ENCODE peak calls at places on chromosomes 2 and 18, in five cellular contexts. P is RWPE1; I is foreskin fibroblast; Q is non-pigmented ciliary epithelial cell; C is stimulated activated CD4-positive, alpha-beta T cell treated with anti-CD3 and anti-CD28 coated beads, Interleukin-1b, Interleukin-23, amount 100 ng/mL, for 24 hours. H is an unnamed sample.

GRCh38 chr18:22826726-22827125 is 106.4 kb upstream of the RBBP8 start:
- DNase-seq in P (peak; percentile 83), I (no peak), Q (no peak), C (no peak), H (no peak)

GRCh38 chr2:120986898-120987650 is 251.4 kb downstream of the GLI2 start:
- DNase-seq in P (no peak), I (no peak), Q (no peak), C (no peak), H (no peak)

GRCh38 chr2:170396799-170397459 is 219.0 kb downstream of the MYO3B start:
- DNase-seq in P (peak; percentile 55), I (peak; percentile 35), Q (no peak), C (no peak), H (no peak)

GRCh38 chr2:237074211-237074993 is 11.3 kb upstream of the COPS8 start:
- DNase-seq in P (no peak), I (no peak), Q (no peak), C (no peak), H (no peak)

GRCh38 chr18:48940854-48941531 is 9.8 kb downstream of the SMAD7 start:
- DNase-seq in P (no peak), I (no peak), Q (no peak), C (peak; percentile 42), H (peak; percentile 30)

GRCh38 chr2:201234167-201235139 is 25.9 kb upstream of the CASP8 start:
- DNase-seq in P (no peak), I (no peak), Q (no peak), C (no peak), H (no peak)

GRCh38 chr18:50306944-50307343 is 19.5 kb upstream of the CXXC1 start:
- DNase-seq in P (no peak), I (peak; percentile 30), Q (no peak), C (no peak), H (no peak)

GRCh38 chr2:42685303-42685702 is 78.6 kb downstream of the OXER1 start:
- DNase-seq in P (no peak), I (no peak), Q (no peak), C (no peak), H (no peak)

GRCh38 chr2:128414351-128414750 is 95.7 kb upstream of the HS6ST1 start:
- DNase-seq in P (no peak), I (no peak), Q (no peak), C (no peak), H (no peak)

GRCh38 chr18:6406910-6407470 is 7.7 kb downstream of the L3MBTL4 start:
- DNase-seq in P (no peak), I (no peak), Q (no peak), C (no peak), H (no peak)

GRCh38 chr2:69026026-69026425 is 13.0 kb downstream of the ANTXR1 start:
- DNase-seq in P (no peak), I (peak; percentile 65), Q (no peak), C (no peak), H (peak; percentile 72)

GRCh38 chr18:47191956-47192355 is 15.8 kb upstream of the IER3IP1 start:
- DNase-seq in P (no peak), I (peak; percentile 21), Q (peak; percentile 9), C (no peak), H (no peak)

GRCh38 chr2:232494542-232494941 is 6.9 kb upstream of the ECEL1 start:
- DNase-seq in P (no peak), I (no peak), Q (no peak), C (no peak), H (no peak)

GRCh38 chr2:40332096-40332826 is 119.6 kb downstream of the SLC8A1 start:
- DNase-seq in P (peak; percentile 51), I (peak; percentile 73), Q (no peak), C (no peak), H (no peak)

GRCh38 chr2:70412294-70413075 is 110.6 kb upstream of the FAM136A start:
- DNase-seq in P (no peak), I (no peak), Q (no peak), C (no peak), H (no peak)

GRCh38 chr18:38606841-38607240 is 1041.2 kb upstream of the CELF4 start:
- DNase-seq in P (no peak), I (no peak), Q (no peak), C (no peak), H (no peak)

GRCh38 chr18:47754311-47755101 is 176.0 kb downstream of the SMAD2 start:
- DNase-seq in P (no peak), I (no peak), Q (no peak), C (peak; percentile 37), H (peak; percentile 93)

GRCh38 chr18:37565985-37566478 is 434 bp upstream of the CELF4 start:
- DNase-seq in P (peak; percentile 50), I (peak; percentile 72), Q (no peak), C (no peak), H (peak; percentile 70)

GRCh38 chr2:47069628-47070154 is 85.4 kb downstream of the STPG4 start:
- DNase-seq in P (peak; percentile 93), I (peak; percentile 78), Q (no peak), C (no peak), H (no peak)

GRCh38 chr2:231017250-231017636 is 20.1 kb upstream of the C2orf72 start:
- DNase-seq in P (no peak), I (no peak), Q (no peak), C (no peak), H (no peak)

GRCh38 chr2:145692971-145693478 is 1173.1 kb upstream of the ZEB2 start:
- DNase-seq in P (peak; percentile 48), I (peak; percentile 83), Q (peak; percentile 89), C (no peak), H (no peak)

GRCh38 chr2:219020604-219021365 is 20.5 kb downstream of the CFAP65 start:
- DNase-seq in P (no peak), I (peak; percentile 33), Q (no peak), C (no peak), H (no peak)

GRCh38 chr2:20378891-20379519 is 28.4 kb upstream of the PUM2 start:
- DNase-seq in P (peak; percentile 60), I (peak; percentile 95), Q (no peak), C (no peak), H (peak; percentile 75)

GRCh38 chr2:175844169-175844568 is 157.9 kb downstream of the LNPK start:
- DNase-seq in P (peak; percentile 78), I (peak; percentile 75), Q (peak; percentile 71), C (no peak), H (no peak)

GRCh38 chr2:180124273-180124881 is 117.3 kb upstream of the CWC22 start:
- DNase-seq in P (peak; percentile 42), I (peak; percentile 77), Q (peak; percentile 18), C (no peak), H (peak; percentile 9)

GRCh38 chr2:224887159-224887558 is 155.1 kb downstream of the DOCK10 start:
- DNase-seq in P (no peak), I (peak; percentile 94), Q (no peak), C (no peak), H (no peak)

GRCh38 chr2:33529771-33530481 is 53.5 kb downstream of the RASGRP3 start:
- DNase-seq in P (peak; percentile 54), I (peak; percentile 97), Q (peak; percentile 87), C (no peak), H (no peak)

GRCh38 chr2:99772766-99773331 is 283.0 kb upstream of the REV1 start:
- DNase-seq in P (no peak), I (no peak), Q (no peak), C (no peak), H (no peak)

GRCh38 chr2:45904931-45905642 is 253.6 kb downstream of the PRKCE start:
- DNase-seq in P (no peak), I (peak; percentile 41), Q (no peak), C (no peak), H (no peak)

GRCh38 chr2:146450131-146450530 is 1394.7 kb upstream of the ACVR2A start:
- DNase-seq in P (no peak), I (no peak), Q (no peak), C (no peak), H (no peak)

GRCh38 chr18:10453885-10454772 is at the start of gene APCDD1:
- DNase-seq in P (peak; percentile 30), I (peak; percentile 80), Q (no peak), C (no peak), H (peak; percentile 56)

GRCh38 chr2:170845343-170845742 is 28.7 kb downstream of the GAD1 start:
- DNase-seq in P (no peak), I (no peak), Q (no peak), C (no peak), H (peak; percentile 58)

GRCh38 chr2:84231474-84231873 is 227.6 kb downstream of the SUCLG1 start:
- DNase-seq in P (no peak), I (no peak), Q (no peak), C (no peak), H (no peak)

H was measured in endothelial cell.